ENCODE peak calls at places on chromosomes 4 and X, in four cellular contexts. One of them, this sample, is unnamed.

GRCh38 chr4:150906987-150907633 is 108.0 kb downstream of the LRBA start:
- DNase-seq in cardiac muscle cell: no peak
- DNase-seq in tibial artery: no peak
- DNase-seq in brain microvascular endothelial cell: no peak
- DNase-seq in this sample: no peak

GRCh38 chr4:14155803-14156202 is 528.3 kb upstream of the BOD1L1 start:
- DNase-seq in tibial artery: no peak
- DNase-seq in cardiac muscle cell: peak; percentile 44
- DNase-seq in brain microvascular endothelial cell: no peak
- DNase-seq in this sample: no peak

GRCh38 chr4:37675587-37676290 is 10.4 kb downstream of the RELL1 start:
- DNase-seq in brain microvascular endothelial cell: no peak
- DNase-seq in cardiac muscle cell: no peak
- DNase-seq in tibial artery: no peak
- DNase-seq in this sample: no peak

GRCh38 chr4:110137819-110138218 is 60.6 kb downstream of the ELOVL6 start:
- DNase-seq in cardiac muscle cell: no peak
- DNase-seq in tibial artery: no peak
- DNase-seq in brain microvascular endothelial cell: no peak
- DNase-seq in this sample: no peak

GRCh38 chr4:48093949-48094550 is 40.0 kb downstream of the TXK start:
- DNase-seq in cardiac muscle cell: no peak
- DNase-seq in tibial artery: no peak
- DNase-seq in brain microvascular endothelial cell: peak; percentile 69
- DNase-seq in this sample: no peak

GRCh38 chrX:11724122-11725017 is 33.7 kb upstream of the MSL3 start:
- DNase-seq in tibial artery: no peak
- DNase-seq in brain microvascular endothelial cell: peak; percentile 26
- DNase-seq in cardiac muscle cell: peak; percentile 25
- DNase-seq in this sample: no peak

GRCh38 chr4:124948976-124949597 is 236.6 kb upstream of the ANKRD50 start:
- DNase-seq in tibial artery: no peak
- DNase-seq in cardiac muscle cell: no peak
- DNase-seq in brain microvascular endothelial cell: peak; percentile 62
- DNase-seq in this sample: peak; percentile 59

GRCh38 chr4:177190995-177191568 is 118.6 kb upstream of the NEIL3 start:
- DNase-seq in brain microvascular endothelial cell: peak; percentile 33
- DNase-seq in tibial artery: no peak
- DNase-seq in cardiac muscle cell: no peak
- DNase-seq in this sample: peak; percentile 53

GRCh38 chr4:154124539-154125255 is 335.8 kb upstream of the SFRP2 start:
- DNase-seq in cardiac muscle cell: no peak
- DNase-seq in brain microvascular endothelial cell: peak; percentile 56
- DNase-seq in tibial artery: no peak
- DNase-seq in this sample: peak; percentile 60

GRCh38 chr4:40916880-40917279 is 167.1 kb downstream of the NSUN7 start:
- DNase-seq in brain microvascular endothelial cell: no peak
- DNase-seq in tibial artery: peak; percentile 36
- DNase-seq in cardiac muscle cell: peak; percentile 67
- DNase-seq in this sample: no peak

GRCh38 chrX:110167952-110168451 is 149.9 kb downstream of the AMMECR1 start:
- DNase-seq in brain microvascular endothelial cell: peak; percentile 28
- DNase-seq in cardiac muscle cell: peak; percentile 62
- DNase-seq in tibial artery: no peak
- DNase-seq in this sample: no peak

GRCh38 chrX:120697053-120697452 is 67.2 kb upstream of the C1GALT1C1 start:
- DNase-seq in tibial artery: no peak
- DNase-seq in brain microvascular endothelial cell: no peak
- DNase-seq in cardiac muscle cell: no peak
- DNase-seq in this sample: no peak

GRCh38 chr4:99185581-99185980 is 33.5 kb downstream of the ADH6 start:
- DNase-seq in brain microvascular endothelial cell: no peak
- DNase-seq in cardiac muscle cell: no peak
- DNase-seq in tibial artery: no peak
- DNase-seq in this sample: no peak

GRCh38 chrX:122850326-122850725 is 333.8 kb upstream of the GRIA3 start:
- DNase-seq in tibial artery: no peak
- DNase-seq in cardiac muscle cell: no peak
- DNase-seq in brain microvascular endothelial cell: no peak
- DNase-seq in this sample: no peak

GRCh38 chrX:56281789-56282188 is 49.6 kb downstream of the KLF8 start:
- DNase-seq in cardiac muscle cell: peak; percentile 2
- DNase-seq in brain microvascular endothelial cell: no peak
- DNase-seq in tibial artery: no peak
- DNase-seq in this sample: no peak

GRCh38 chr4:181796502-181796901 is 446.7 kb upstream of the TENM3 start:
- DNase-seq in brain microvascular endothelial cell: peak; percentile 85
- DNase-seq in tibial artery: no peak
- DNase-seq in cardiac muscle cell: no peak
- DNase-seq in this sample: peak; percentile 1

GRCh38 chr4:111510535-111510934 is 634.7 kb upstream of the FAM241A start:
- DNase-seq in tibial artery: no peak
- DNase-seq in cardiac muscle cell: no peak
- DNase-seq in brain microvascular endothelial cell: no peak
- DNase-seq in this sample: no peak

GRCh38 chr4:123361195-123361861 is 35.3 kb upstream of the SPRY1 start:
- DNase-seq in brain microvascular endothelial cell: peak; percentile 52
- DNase-seq in cardiac muscle cell: no peak
- DNase-seq in tibial artery: no peak
- DNase-seq in this sample: no peak

GRCh38 chr4:141248029-141248428 is 27.3 kb downstream of the ZNF330 start:
- DNase-seq in cardiac muscle cell: no peak
- DNase-seq in brain microvascular endothelial cell: peak; percentile 74
- DNase-seq in tibial artery: no peak
- DNase-seq in this sample: no peak

GRCh38 chrX:40096395-40097091 is 1.2 kb downstream of the BCOR start:
- DNase-seq in cardiac muscle cell: peak; percentile 66
- DNase-seq in tibial artery: no peak
- DNase-seq in brain microvascular endothelial cell: no peak
- DNase-seq in this sample: no peak

GRCh38 chr4:74793757-74794340 is 474 bp downstream of the BTC start:
- DNase-seq in brain microvascular endothelial cell: no peak
- DNase-seq in cardiac muscle cell: peak; percentile 65
- DNase-seq in tibial artery: peak; percentile 44
- DNase-seq in this sample: peak; percentile 4

GRCh38 chr4:508675-509373 is 9.8 kb downstream of the PIGG start:
- DNase-seq in tibial artery: no peak
- DNase-seq in cardiac muscle cell: no peak
- DNase-seq in brain microvascular endothelial cell: no peak
- DNase-seq in this sample: no peak

GRCh38 chr4:174681723-174682300 is 147.2 kb downstream of the GLRA3 start:
- DNase-seq in tibial artery: no peak
- DNase-seq in cardiac muscle cell: no peak
- DNase-seq in brain microvascular endothelial cell: peak; percentile 88
- DNase-seq in this sample: no peak

GRCh38 chrX:153828308-153828707 is 2.0 kb downstream of the PDZD4 start:
- DNase-seq in cardiac muscle cell: no peak
- DNase-seq in tibial artery: no peak
- DNase-seq in brain microvascular endothelial cell: no peak
- DNase-seq in this sample: no peak

GRCh38 chr4:71367546-71367945 is 28.7 kb downstream of the SLC4A4 start:
- DNase-seq in cardiac muscle cell: no peak
- DNase-seq in tibial artery: no peak
- DNase-seq in brain microvascular endothelial cell: no peak
- DNase-seq in this sample: no peak

GRCh38 chr4:10180927-10181744 is 64.5 kb upstream of the WDR1 start:
- DNase-seq in cardiac muscle cell: no peak
- DNase-seq in tibial artery: no peak
- DNase-seq in brain microvascular endothelial cell: peak; percentile 83
- DNase-seq in this sample: no peak

DNA sequence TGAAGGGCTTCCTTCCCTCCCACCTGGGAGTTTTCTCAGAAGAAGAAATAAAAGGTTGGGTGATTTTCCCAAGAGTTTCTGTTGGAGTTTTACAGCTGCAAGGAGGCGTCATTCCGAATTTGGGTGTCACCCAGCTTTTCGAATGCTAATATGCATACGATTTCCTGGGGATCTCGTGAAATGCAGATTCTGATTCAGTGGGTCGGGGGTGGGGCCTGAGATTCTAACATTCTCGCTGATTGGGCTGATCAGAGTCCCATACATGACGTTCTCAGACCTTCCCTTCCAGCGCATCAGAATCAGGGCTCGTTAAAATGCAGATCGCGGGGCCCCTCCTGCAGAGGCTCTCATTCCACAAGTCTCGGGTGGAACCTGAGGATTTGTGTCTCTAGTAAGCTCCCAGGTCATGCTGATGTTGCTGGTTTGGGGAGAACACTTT is 125.8 kb upstream of the STX18 start:
- DNase-seq in tibial artery: no peak
- DNase-seq in cardiac muscle cell: no peak
- DNase-seq in brain microvascular endothelial cell: no peak
- DNase-seq in this sample: no peak
- H3K4me3 ChIP-seq in tibial artery: no peak overlapping the region
- H3K4me3 ChIP-seq in cardiac muscle cell: no peak overlapping the region
- H3K4me3 ChIP-seq in brain microvascular endothelial cell: no peak overlapping the region
- H3K4me3 ChIP-seq in this sample: no peak overlapping the region

GRCh38 chrX:138191998-138192397 is 519.5 kb downstream of the FGF13 start:
- DNase-seq in cardiac muscle cell: peak; percentile 64
- DNase-seq in tibial artery: no peak
- DNase-seq in brain microvascular endothelial cell: peak; percentile 20
- DNase-seq in this sample: no peak
- TF ChIP-seq CTCF in cardiac muscle cell: no peak
- TF ChIP-seq CTCF in tibial artery: peak; percentile 38
- TF ChIP-seq CTCF in brain microvascular endothelial cell: peak; percentile 64
- TF ChIP-seq CTCF in this sample: peak; percentile 63

GRCh38 chr4:55367084-55367722 is 21.2 kb downstream of the SRD5A3 start:
- DNase-seq in cardiac muscle cell: no peak
- DNase-seq in tibial artery: no peak
- DNase-seq in brain microvascular endothelial cell: peak; percentile 35
- DNase-seq in this sample: no peak

GRCh38 chr4:55373461-55373860 is 22.3 kb upstream of the TMEM165 start:
- DNase-seq in brain microvascular endothelial cell: no peak
- DNase-seq in cardiac muscle cell: no peak
- DNase-seq in tibial artery: no peak
- DNase-seq in this sample: no peak

GRCh38 chr4:55372259-55372658 is 23.5 kb upstream of the TMEM165 start:
- DNase-seq in brain microvascular endothelial cell: peak; percentile 97
- DNase-seq in tibial artery: no peak
- DNase-seq in cardiac muscle cell: no peak
- DNase-seq in this sample: no peak

GRCh38 chr4:55366621-55367020 is 20.6 kb downstream of the SRD5A3 start:
- DNase-seq in tibial artery: no peak
- DNase-seq in cardiac muscle cell: no peak
- DNase-seq in brain microvascular endothelial cell: peak; percentile 59
- DNase-seq in this sample: no peak

DNA sequence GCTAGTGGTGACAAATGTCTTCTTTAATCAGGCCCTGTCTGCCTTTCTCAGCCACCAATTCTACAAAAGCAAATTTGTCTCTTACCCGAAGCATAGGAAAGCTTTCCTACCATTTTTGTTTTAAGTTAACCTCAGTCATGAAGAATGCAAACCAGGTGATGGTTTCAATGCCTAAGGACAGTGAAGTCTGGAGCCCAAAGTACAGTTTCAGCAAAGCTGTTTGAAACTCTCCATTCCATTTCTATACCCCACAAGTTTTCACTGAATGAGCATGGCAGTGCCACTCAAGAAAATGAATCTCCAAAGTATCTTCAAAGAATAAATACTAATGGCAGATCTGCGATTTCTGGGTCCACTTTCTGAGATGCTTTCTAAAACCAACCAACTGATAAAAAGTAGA is 23.9 kb downstream of the SRD5A3 start:
- DNase-seq in tibial artery: no peak
- DNase-seq in cardiac muscle cell: no peak
- DNase-seq in brain microvascular endothelial cell: no peak
- DNase-seq in this sample: no peak
- H3K4me3 ChIP-seq in tibial artery: no peak overlapping the region
- H3K4me3 ChIP-seq in cardiac muscle cell: no peak overlapping the region
- H3K4me3 ChIP-seq in brain microvascular endothelial cell: no peak overlapping the region
- H3K4me3 ChIP-seq in this sample: no peak overlapping the region

GRCh38 chrX:35728481-35728880 is 69.7 kb upstream of the MAGEB16 start:
- DNase-seq in cardiac muscle cell: peak; percentile 11
- DNase-seq in tibial artery: no peak
- DNase-seq in brain microvascular endothelial cell: no peak
- DNase-seq in this sample: no peak

GRCh38 chrX:35722128-35722527 is 76.0 kb upstream of the MAGEB16 start:
- DNase-seq in tibial artery: no peak
- DNase-seq in brain microvascular endothelial cell: no peak
- DNase-seq in cardiac muscle cell: no peak
- DNase-seq in this sample: no peak

GRCh38 chrX:35726176-35726575 is 72.0 kb upstream of the MAGEB16 start:
- DNase-seq in brain microvascular endothelial cell: peak; percentile 1
- DNase-seq in cardiac muscle cell: peak; percentile 12
- DNase-seq in tibial artery: no peak
- DNase-seq in this sample: no peak
- TF ChIP-seq CTCF in brain microvascular endothelial cell: peak; percentile 8
- TF ChIP-seq CTCF in cardiac muscle cell: peak; percentile 12
- TF ChIP-seq CTCF in tibial artery: no peak
- TF ChIP-seq CTCF in this sample: peak; percentile 45

GRCh38 chr4:139603576-139604387 is 47.8 kb upstream of the SETD7 start:
- DNase-seq in brain microvascular endothelial cell: peak; percentile 65
- DNase-seq in tibial artery: no peak
- DNase-seq in cardiac muscle cell: peak; percentile 76
- DNase-seq in this sample: no peak

GRCh38 chr4:139609647-139610046 is 53.6 kb upstream of the SETD7 start:
- DNase-seq in cardiac muscle cell: no peak
- DNase-seq in brain microvascular endothelial cell: peak; percentile 61
- DNase-seq in tibial artery: no peak
- DNase-seq in this sample: no peak

GRCh38 chr4:139605516-139605915 is 49.5 kb upstream of the SETD7 start:
- DNase-seq in cardiac muscle cell: no peak
- DNase-seq in tibial artery: no peak
- DNase-seq in brain microvascular endothelial cell: no peak
- DNase-seq in this sample: no peak

GRCh38 chr4:139606600-139607301 is 50.7 kb upstream of the SETD7 start:
- DNase-seq in brain microvascular endothelial cell: peak; percentile 54
- DNase-seq in cardiac muscle cell: no peak
- DNase-seq in tibial artery: no peak
- DNase-seq in this sample: no peak

DNA sequence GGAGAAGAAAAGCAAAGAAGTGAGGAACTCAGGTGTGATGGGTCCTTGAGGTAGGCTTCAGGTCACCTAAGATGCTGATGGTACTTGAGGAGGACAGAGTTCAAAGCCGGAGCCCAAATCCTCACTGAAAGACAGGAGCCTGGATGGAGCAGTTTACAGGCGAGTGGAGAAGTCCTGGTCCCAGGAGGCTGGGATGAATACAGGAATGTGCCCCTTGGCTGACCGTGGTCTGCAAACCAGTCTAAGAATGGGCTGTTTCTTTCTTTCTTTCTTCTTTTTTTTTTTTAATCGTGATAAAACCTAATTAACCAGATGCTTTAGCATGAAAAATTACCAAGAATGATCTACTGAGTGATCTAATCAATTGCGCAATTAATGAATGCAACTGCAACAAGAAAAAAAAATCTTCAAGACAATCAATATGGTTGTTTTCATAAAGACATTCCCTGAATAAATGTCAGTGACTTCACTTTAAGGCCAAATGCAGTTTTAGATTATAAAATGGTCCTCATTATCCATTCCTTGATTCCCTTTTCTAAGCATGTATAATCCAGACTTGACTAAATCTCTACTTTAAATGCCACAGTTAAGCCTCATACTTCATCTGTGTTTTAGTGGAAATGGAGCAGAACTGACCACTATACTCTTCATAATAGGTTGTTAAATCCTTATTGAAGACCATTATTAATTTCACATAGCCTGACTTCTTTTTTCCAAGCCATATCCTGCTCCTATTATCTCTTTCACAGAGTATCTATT is 51.5 kb upstream of the SETD7 start:
- DNase-seq in cardiac muscle cell: no peak
- DNase-seq in tibial artery: no peak
- DNase-seq in brain microvascular endothelial cell: no peak
- DNase-seq in this sample: no peak
- H3K4me3 ChIP-seq in cardiac muscle cell: no peak overlapping the region
- H3K4me3 ChIP-seq in tibial artery: no peak overlapping the region
- H3K4me3 ChIP-seq in brain microvascular endothelial cell: no peak overlapping the region
- H3K4me3 ChIP-seq in this sample: no peak overlapping the region